ENCODE peak calls at places on chromosomes 11 and 22, in five cellular contexts. N is cardiac fibroblast; T is kidney; E is GM20000; A is CD4-positive, alpha-beta T cell. G is an unnamed sample.

GRCh38 chr22:25750569-25751173 is 8.7 kb downstream of the MYO18B start:
- DNase-seq in N (no peak), T (no peak), E (no peak), A (no peak), G (no peak)

GRCh38 chr11:57376095-57376812 is 4.7 kb downstream of the PRG3 start:
- DNase-seq in N (no peak), T (no peak), E (peak; percentile 16), A (no peak), G (no peak)

GRCh38 chr11:130945945-130946344 is 29.7 kb upstream of the SNX19 start:
- DNase-seq in N (peak; percentile 79), T (no peak), E (no peak), A (no peak), G (no peak)

GRCh38 chr22:32106930-32107329 is 52.2 kb downstream of the C22orf42 start:
- DNase-seq in N (peak; percentile 8), T (no peak), E (peak; percentile 25), A (no peak), G (peak; percentile 28)

GRCh38 chr11:7299393-7299792 is 47.7 kb downstream of the SYT9 start:
- DNase-seq in N (no peak), T (no peak), E (no peak), A (no peak), G (no peak)

GRCh38 chr22:47304854-47305253 is 542.4 kb downstream of the TBC1D22A start:
- DNase-seq in N (no peak), T (no peak), E (no peak), A (no peak), G (no peak)

GRCh38 chr11:70405679-70406395 is 7.5 kb downstream of the CTTN start:
- DNase-seq in N (no peak), T (no peak), E (no peak), A (no peak), G (no peak)

GRCh38 chr11:104487035-104487775 is 323.3 kb upstream of the PDGFD start:
- DNase-seq in N (peak; percentile 47), T (no peak), E (no peak), A (no peak), G (no peak)

GRCh38 chr22:44108076-44108475 is 72.6 kb upstream of the PARVG start:
- DNase-seq in N (no peak), T (peak; percentile 9), E (no peak), A (no peak), G (no peak)

GRCh38 chr11:77191823-77192495 is 63.9 kb downstream of the MYO7A start:
- DNase-seq in N (peak; percentile 54), T (peak; percentile 82), E (peak; percentile 55), A (no peak), G (peak; percentile 82)
- TF ChIP-seq CTCF in N (peak; percentile 74), T (peak; percentile 58), E (no peak), A (peak; percentile 42), G (peak; percentile 75)

DNA sequence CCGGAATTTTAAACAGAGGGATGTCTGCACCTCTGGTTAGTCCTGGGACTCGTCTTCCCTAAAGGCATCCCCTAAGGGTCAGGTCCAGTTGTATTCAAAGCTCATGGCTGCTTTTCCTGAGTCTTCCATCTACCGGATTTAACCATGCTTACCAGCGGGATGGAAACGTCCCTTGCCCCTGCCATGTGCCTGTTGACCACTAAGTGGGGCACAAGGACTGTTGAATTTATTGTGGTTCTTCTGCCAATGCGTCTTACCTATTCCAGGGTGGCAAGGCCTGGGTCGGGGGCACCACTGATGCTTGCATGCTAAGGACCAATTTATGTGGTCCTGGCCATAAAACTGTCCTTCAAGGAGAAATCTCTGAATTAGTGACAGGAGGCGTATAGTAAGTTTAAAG is 25.6 kb downstream of the ANKRD42 start:
- DNase-seq in N (peak; percentile 4), T (no peak), E (no peak), A (no peak), G (no peak)
- TF ChIP-seq CTCF in N (peak; percentile 29), T (no peak), E (peak; percentile 14), A (no peak), G (no peak)

DNA sequence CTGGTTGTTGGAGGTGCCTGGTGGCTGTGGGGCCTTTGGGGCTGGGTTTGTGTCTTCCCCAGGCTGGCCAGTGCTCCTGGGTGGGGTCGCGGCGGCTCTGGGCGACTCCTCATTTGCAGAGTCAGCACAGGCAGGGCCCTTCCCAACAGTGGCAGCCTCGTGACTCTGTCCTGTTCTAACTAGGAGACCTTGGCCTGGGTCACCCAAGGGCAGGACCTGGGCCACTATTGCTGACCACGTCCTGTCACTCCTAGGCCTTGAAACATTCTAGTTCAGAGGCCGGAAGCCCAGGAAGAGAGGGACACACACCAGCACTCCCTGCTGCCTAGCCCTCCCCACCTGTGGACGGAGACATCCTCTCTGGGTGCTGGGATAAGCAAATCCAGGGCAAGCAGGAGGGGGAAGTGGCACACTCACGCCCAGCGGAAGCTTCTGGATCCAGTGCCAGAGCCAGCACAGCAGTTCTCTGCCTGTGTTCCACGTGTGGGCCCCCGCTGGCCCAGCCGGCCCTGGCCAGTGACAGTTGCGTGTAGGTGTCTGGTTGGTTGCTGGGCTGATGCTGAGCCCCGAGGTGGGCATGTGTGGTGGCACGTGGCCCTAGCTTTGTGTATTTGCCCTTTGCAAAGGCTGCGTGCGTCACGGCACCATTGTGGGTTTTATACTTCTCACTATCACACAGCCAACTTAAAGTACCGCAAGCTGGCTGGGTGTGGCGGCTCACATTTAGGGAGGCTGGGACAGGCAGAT is 4.3 kb upstream of the CHID1 start:
- DNase-seq in N (no peak), T (no peak), E (no peak), A (no peak), G (no peak)
- TF ChIP-seq CTCF in N (no peak), T (no peak), E (no peak), A (no peak), G (no peak)

GRCh38 chr11:2305862-2306823 is 4.3 kb downstream of the TSPAN32 start:
- DNase-seq in N (peak; percentile 96), T (peak; percentile 92), E (no peak), A (no peak), G (peak; percentile 54)

GRCh38 chr11:2306971-2307732 is 5.3 kb downstream of the TSPAN32 start:
- DNase-seq in N (no peak), T (peak; percentile 83), E (no peak), A (no peak), G (no peak)

GRCh38 chr11:2303627-2304155 is 1.9 kb downstream of the TSPAN32 start:
- DNase-seq in N (no peak), T (peak; percentile 63), E (no peak), A (no peak), G (no peak)

GRCh38 chr11:2304156-2305139 is 2.6 kb downstream of the TSPAN32 start:
- DNase-seq in N (peak; percentile 45), T (peak; percentile 74), E (no peak), A (no peak), G (no peak)

DNA sequence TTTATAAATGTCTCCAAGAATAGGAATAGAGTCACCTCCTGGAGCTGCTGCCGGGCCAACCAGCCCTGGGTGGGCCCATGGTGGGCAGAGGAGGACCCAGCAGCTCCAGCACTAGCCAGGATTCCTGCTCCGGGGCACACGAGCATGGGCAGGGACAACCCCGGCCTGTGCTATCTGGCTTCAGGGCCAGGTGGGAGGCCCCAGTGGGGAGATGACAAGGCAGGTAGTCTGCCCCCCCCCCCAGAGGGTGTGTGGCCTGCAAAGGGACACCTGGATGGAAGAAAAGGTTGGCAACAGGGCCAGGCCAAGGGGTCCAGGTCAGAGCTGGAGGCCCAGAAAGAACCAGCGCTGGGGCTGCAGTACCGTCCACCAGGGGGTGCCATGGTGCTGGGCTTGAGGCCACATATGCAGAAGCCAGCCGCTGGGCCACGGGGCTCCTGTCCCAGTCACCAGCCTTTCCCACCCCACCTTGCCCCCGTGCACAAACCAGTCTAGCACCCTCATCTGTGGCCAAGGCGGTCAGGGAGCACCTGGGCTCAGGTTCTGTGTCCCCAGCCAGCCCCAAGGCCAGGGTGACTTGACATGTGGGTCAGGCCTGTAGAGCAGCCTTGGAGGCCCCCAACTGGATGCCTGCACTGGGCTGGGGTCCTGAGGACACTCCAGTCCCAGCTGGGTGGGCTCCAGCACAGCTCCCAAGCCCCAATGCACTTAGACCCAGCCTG is 3.5 kb downstream of the TSPAN32 start:
- DNase-seq in N (peak; percentile 83), T (peak; percentile 94), E (peak; percentile 86), A (peak; percentile 79), G (peak; percentile 94)
- TF ChIP-seq CTCF in N (peak; percentile 95), T (peak; percentile 96), E (peak; percentile 83), A (peak; percentile 50), G (peak; percentile 80)

GRCh38 chr22:20758688-20759087 is 15.2 kb upstream of the SERPIND1 start:
- DNase-seq in N (no peak), T (no peak), E (no peak), A (no peak), G (no peak)
- TF ChIP-seq CTCF in N (peak; percentile 13), T (no peak), E (no peak), A (no peak), G (no peak)

GRCh38 chr11:69086152-69086551 is 37.4 kb downstream of the TPCN2 start:
- DNase-seq in N (no peak), T (no peak), E (no peak), A (no peak), G (no peak)
- TF ChIP-seq CTCF in N (no peak), T (no peak), E (no peak), A (no peak), G (no peak)

G was measured in activated CD8-positive, alpha-beta T cell treated with anti-CD3 and anti-CD28 coated beads for 36 hours.